ENCODE peak calls at places on chromosomes 13 and 19, in ten cellular contexts. W is upper lobe of left lung, R is breast epithelium, V is esophagus muscularis mucosa, A is transverse colon, G is suprapubic skin, K is HepG2, H is HCT116, T is K562, S is stomach. Y is an unnamed sample.

GRCh38 chr13:106755542-106755941 is 187.6 kb upstream of the ARGLU1 start:
- DNase-seq in W (no peak), R (no peak), V (no peak), A (no peak), G (no peak), K (no peak), H (no peak), T (no peak), S (no peak), Y (no peak)

GRCh38 chr19:16369664-16370576 is 45.3 kb downstream of the KLF2 start:
- DNase-seq in W (no peak), R (no peak), V (no peak), A (no peak), G (no peak), K (no peak), H (no peak), T (no peak), S (no peak), Y (no peak)

GRCh38 chr13:79870123-79870522 is 389.2 kb downstream of the NDFIP2 start:
- DNase-seq in W (no peak), R (no peak), V (no peak), A (no peak), G (no peak), K (no peak), H (no peak), T (no peak), S (no peak), Y (no peak)

GRCh38 chr13:66532146-66532545 is 698.0 kb downstream of the PCDH9 start:
- DNase-seq in W (no peak), R (no peak), V (no peak), A (no peak), G (no peak), K (no peak), H (no peak), T (no peak), S (no peak), Y (no peak)

GRCh38 chr13:45198041-45198440 is 2.8 kb downstream of the KCTD4 start:
- DNase-seq in W (no peak), R (no peak), V (no peak), A (no peak), G (no peak), K (no peak), H (no peak), T (no peak), S (no peak), Y (no peak)

GRCh38 chr13:98992355-98992754 is 14.5 kb upstream of the DOCK9 start:
- DNase-seq in W (no peak), R (no peak), V (no peak), A (no peak), G (no peak), K (no peak), H (no peak), T (no peak), S (no peak), Y (no peak)

GRCh38 chr13:74683411-74683810 is 549.2 kb upstream of the KLF12 start:
- DNase-seq in W (no peak), R (no peak), V (no peak), A (no peak), G (no peak), K (peak), H (no peak), T (no peak), S (no peak), Y (no peak)

GRCh38 chr19:1070931-1071791 is 4.2 kb downstream of the ARHGAP45 start:
- DNase-seq in W (peak), R (no peak), V (no peak), A (no peak), G (no peak), K (no peak), H (no peak), T (no peak), S (no peak), Y (no peak)

GRCh38 chr13:80586356-80586755 is 245.4 kb upstream of the SPRY2 start:
- DNase-seq in W (no peak), R (no peak), V (no peak), A (no peak), G (no peak), K (no peak), H (no peak), T (no peak), S (no peak), Y (no peak)

GRCh38 chr19:13995017-13995728 is 10.9 kb downstream of the RFX1 start:
- DNase-seq in W (peak), R (no peak), V (no peak), A (no peak), G (no peak), K (no peak), H (no peak), T (no peak), S (no peak), Y (no peak)

GRCh38 chr19:6743714-6744380 is 4.4 kb downstream of the TRIP10 start:
- DNase-seq in W (no peak), R (no peak), V (no peak), A (peak), G (no peak), K (no peak), H (no peak), T (no peak), S (no peak), Y (no peak)

GRCh38 chr19:35673121-35673804 is 6.9 kb downstream of the UPK1A start:
- DNase-seq in W (peak), R (no peak), V (no peak), A (peak), G (no peak), K (peak), H (peak), T (peak), S (peak), Y (no peak)

GRCh38 chr19:29245221-29245620 is 32.3 kb upstream of the UQCRFS1 start:
- DNase-seq in W (no peak), R (no peak), V (no peak), A (no peak), G (no peak), K (no peak), H (no peak), T (no peak), S (no peak), Y (no peak)

GRCh38 chr19:49921871-49922755 is 6.9 kb upstream of the ATF5 start:
- DNase-seq in W (no peak), R (no peak), V (no peak), A (no peak), G (no peak), K (no peak), H (no peak), T (no peak), S (no peak), Y (no peak)

GRCh38 chr13:19185865-19186645 is 4.4 kb upstream of the TUBA3C start:
- DNase-seq in W (no peak), R (no peak), V (peak), A (no peak), G (peak), K (no peak), H (no peak), T (no peak), S (no peak), Y (no peak)

GRCh38 chr13:108925070-108925469 is 295.7 kb downstream of the MYO16 start:
- DNase-seq in W (no peak), R (no peak), V (no peak), A (no peak), G (no peak), K (no peak), H (no peak), T (no peak), S (no peak), Y (no peak)

GRCh38 chr13:42656136-42656535 is 82.2 kb downstream of the TNFSF11 start:
- DNase-seq in W (no peak), R (no peak), V (no peak), A (no peak), G (no peak), K (no peak), H (no peak), T (no peak), S (no peak), Y (no peak)

GRCh38 chr13:20391597-20392452 is 133.8 kb downstream of the CRYL1 start:
- DNase-seq in W (peak), R (no peak), V (no peak), A (no peak), G (no peak), K (no peak), H (no peak), T (no peak), S (no peak), Y (no peak)

GRCh38 chr13:67632590-67632989 is 402.5 kb upstream of the PCDH9 start:
- DNase-seq in W (no peak), R (no peak), V (no peak), A (no peak), G (no peak), K (no peak), H (no peak), T (no peak), S (no peak), Y (no peak)

GRCh38 chr13:110387451-110388140 is 80.5 kb downstream of the COL4A2 start:
- DNase-seq in W (peak), R (no peak), V (no peak), A (peak), G (no peak), K (no peak), H (no peak), T (no peak), S (no peak), Y (no peak)

GRCh38 chr13:52158629-52159158 is 703 bp downstream of the NEK3 start:
- DNase-seq in W (no peak), R (no peak), V (peak), A (peak), G (peak), K (no peak), H (no peak), T (no peak), S (no peak), Y (no peak)

GRCh38 chr13:98954313-98954712 is 23.6 kb downstream of the DOCK9 start:
- DNase-seq in W (no peak), R (no peak), V (no peak), A (no peak), G (no peak), K (no peak), H (no peak), T (no peak), S (no peak), Y (no peak)

GRCh38 chr19:57348136-57348535 is 2.9 kb upstream of the ZNF304 start:
- DNase-seq in W (no peak), R (no peak), V (no peak), A (no peak), G (no peak), K (no peak), H (no peak), T (no peak), S (no peak), Y (no peak)

GRCh38 chr13:45778897-45779296 is 72.7 kb downstream of the SIAH3 start:
- DNase-seq in W (no peak), R (no peak), V (no peak), A (no peak), G (no peak), K (no peak), H (no peak), T (no peak), S (no peak), Y (no peak)

GRCh38 chr13:25768726-25769270 is 283.0 kb downstream of the SHISA2 start:
- DNase-seq in W (peak), R (no peak), V (no peak), A (no peak), G (no peak), K (no peak), H (no peak), T (no peak), S (no peak), Y (no peak)

GRCh38 chr13:95403349-95404140 is 102.3 kb upstream of the ABCC4 start:
- DNase-seq in W (no peak), R (no peak), V (no peak), A (no peak), G (no peak), K (no peak), H (no peak), T (no peak), S (no peak), Y (no peak)

GRCh38 chr13:47901451-47901850 is 99.6 kb downstream of the SUCLA2 start:
- DNase-seq in W (no peak), R (no peak), V (no peak), A (no peak), G (no peak), K (no peak), H (no peak), T (no peak), S (no peak), Y (no peak)

GRCh38 chr13:39379667-39380655 is 223.0 kb downstream of the LHFPL6 start:
- DNase-seq in W (no peak), R (no peak), V (no peak), A (no peak), G (no peak), K (no peak), H (no peak), T (no peak), S (no peak), Y (no peak)

GRCh38 chr19:1451916-1452801 is 2.2 kb downstream of the APC2 start:
- DNase-seq in W (peak), R (no peak), V (no peak), A (no peak), G (no peak), K (no peak), H (no peak), T (no peak), S (no peak), Y (no peak)

GRCh38 chr19:13781547-13781946 is 7.3 kb downstream of the C19orf53 start:
- DNase-seq in W (no peak), R (no peak), V (no peak), A (peak), G (peak), K (no peak), H (peak), T (peak), S (peak), Y (no peak)

GRCh38 chr19:32677657-32678056 is 2.0 kb downstream of the RGS9BP start:
- DNase-seq in W (peak), R (no peak), V (no peak), A (no peak), G (no peak), K (no peak), H (no peak), T (no peak), S (no peak), Y (no peak)

GRCh38 chr19:46115396-46116109 is 8.9 kb downstream of the IGFL3 start:
- DNase-seq in W (no peak), R (no peak), V (peak), A (no peak), G (no peak), K (no peak), H (peak), T (no peak), S (no peak), Y (no peak)

GRCh38 chr19:44891016-44891882 is at the start of gene TOMM40:
- DNase-seq in W (no peak), R (no peak), V (peak), A (peak), G (no peak), K (peak), H (no peak), T (no peak), S (peak), Y (no peak)

GRCh38 chr19:44889830-44890365 is 1.2 kb upstream of the TOMM40 start:
- DNase-seq in W (no peak), R (no peak), V (no peak), A (no peak), G (no peak), K (peak), H (no peak), T (no peak), S (no peak), Y (no peak)

GRCh38 chr19:44887648-44888047 is 3.4 kb upstream of the TOMM40 start:
- DNase-seq in W (no peak), R (no peak), V (no peak), A (no peak), G (no peak), K (no peak), H (no peak), T (no peak), S (no peak), Y (no peak)

GRCh38 chr19:44892932-44893331 is 1.9 kb downstream of the TOMM40 start:
- DNase-seq in W (no peak), R (no peak), V (no peak), A (no peak), G (no peak), K (no peak), H (no peak), T (no peak), S (no peak), Y (no peak)

DNA sequence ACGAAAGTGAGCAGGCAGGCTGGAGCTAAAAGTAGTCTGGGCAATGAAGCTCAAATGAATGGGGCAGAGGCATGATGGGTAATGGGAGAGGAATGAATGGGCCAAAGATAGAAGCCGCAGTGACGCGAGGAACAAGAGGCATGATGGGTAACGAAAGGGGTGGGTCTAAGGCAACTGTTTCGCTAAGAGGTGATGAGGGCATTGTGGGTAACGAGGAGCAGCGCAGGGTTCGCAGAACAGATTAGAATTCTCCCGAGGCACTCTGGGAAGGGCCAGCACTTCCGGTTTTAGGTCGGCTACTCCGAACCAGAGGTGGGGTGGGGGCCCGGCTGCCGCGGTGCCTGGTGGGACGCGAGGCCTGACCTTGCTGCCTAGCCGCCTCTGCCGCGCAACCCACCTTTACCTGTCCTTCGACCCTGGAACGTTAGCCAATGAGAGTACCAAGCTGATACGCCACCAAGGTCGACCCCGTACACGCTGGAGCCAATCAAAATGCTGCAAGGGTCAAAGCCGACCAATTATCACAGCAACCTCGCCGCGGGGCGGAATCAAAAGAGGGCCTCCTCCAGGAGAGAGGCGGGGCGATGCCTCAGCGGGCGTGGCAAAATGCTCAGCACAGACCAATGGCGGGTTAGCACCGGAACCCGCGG is 563 bp upstream of the TOMM40 start:
- DNase-seq in W (peak), R (peak), V (no peak), A (no peak), G (peak), K (peak), H (peak), T (peak), S (no peak), Y (peak)
- TF ChIP-seq POLR2A in W (peak), R (no peak), V (peak), A (peak), G (no peak), K (peak), H (peak), T (peak), S (no peak), Y (peak)

GRCh38 chr19:15282311-15282705 is 50.0 kb downstream of the BRD4 start:
- DNase-seq in W (no peak), R (no peak), V (no peak), A (no peak), G (no peak), K (no peak), H (no peak), T (no peak), S (no peak), Y (no peak)
- TF ChIP-seq POLR2AphosphoS5 in W (no peak), R (no peak), V (no peak), A (no peak), G (no peak), K (no peak), H (no peak), T (no peak), S (no peak), Y (no peak)

GRCh38 chr13:53160211-53160610 is 131.6 kb downstream of the OLFM4 start:
- DNase-seq in W (peak), R (no peak), V (no peak), A (no peak), G (no peak), K (no peak), H (no peak), T (no peak), S (no peak), Y (no peak)
- H3K4me3 ChIP-seq in W (no peak), R (no peak), V (no peak), A (no peak), G (no peak), K (no peak), H (no peak), T (no peak), S (no peak), Y (no peak)

DNA sequence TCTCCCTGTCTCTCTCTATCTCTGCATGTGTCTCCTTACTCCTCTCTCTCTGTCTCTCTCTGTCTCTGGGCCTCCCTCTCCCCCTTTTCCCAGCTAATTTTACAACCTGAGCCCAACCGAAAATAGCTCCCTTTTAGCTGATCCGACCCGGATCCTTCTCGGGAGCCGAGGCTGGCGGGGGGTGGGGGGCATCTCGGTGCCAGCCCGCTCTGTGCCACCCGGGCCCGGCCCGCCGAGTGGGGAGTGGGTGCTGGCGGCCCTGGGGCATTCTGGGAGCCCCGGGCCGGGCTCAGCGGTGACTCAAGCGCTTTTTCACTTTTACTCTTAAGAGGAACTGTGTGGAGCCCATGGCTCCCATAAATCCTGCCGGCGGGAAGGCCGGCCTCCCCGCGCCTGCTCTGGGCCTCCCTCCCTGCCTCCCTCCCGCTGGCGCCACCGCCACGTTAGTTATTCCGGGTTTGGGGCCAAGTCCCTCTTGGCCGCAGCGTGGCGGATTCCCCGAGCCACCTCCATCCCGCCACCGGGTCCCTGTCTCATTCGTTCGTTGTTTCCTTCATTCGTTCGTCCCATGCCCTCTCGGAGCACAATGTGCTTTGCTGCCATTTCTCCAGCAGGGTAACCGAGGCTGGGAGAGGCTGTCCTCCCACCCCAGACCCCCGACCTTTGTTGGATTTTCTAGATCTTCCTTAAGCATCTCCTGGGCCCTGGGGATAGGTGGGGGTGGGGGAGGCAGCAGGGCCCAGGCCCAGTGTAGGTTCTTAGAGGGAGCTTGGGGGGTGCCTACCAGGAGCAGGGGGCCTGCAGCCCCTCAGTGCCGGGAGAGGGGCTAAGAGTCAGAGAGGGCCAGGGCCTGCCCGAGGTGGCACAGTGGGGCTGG is 3.2 kb downstream of the NFIC start:
- DNase-seq in W (peak), R (no peak), V (no peak), A (peak), G (no peak), K (no peak), H (no peak), T (no peak), S (peak), Y (no peak)
- TF ChIP-seq POLR2A in W (no peak), R (no peak), V (peak), A (no peak), G (no peak), K (no peak), H (no peak), T (no peak), S (no peak), Y (no peak)

DNA sequence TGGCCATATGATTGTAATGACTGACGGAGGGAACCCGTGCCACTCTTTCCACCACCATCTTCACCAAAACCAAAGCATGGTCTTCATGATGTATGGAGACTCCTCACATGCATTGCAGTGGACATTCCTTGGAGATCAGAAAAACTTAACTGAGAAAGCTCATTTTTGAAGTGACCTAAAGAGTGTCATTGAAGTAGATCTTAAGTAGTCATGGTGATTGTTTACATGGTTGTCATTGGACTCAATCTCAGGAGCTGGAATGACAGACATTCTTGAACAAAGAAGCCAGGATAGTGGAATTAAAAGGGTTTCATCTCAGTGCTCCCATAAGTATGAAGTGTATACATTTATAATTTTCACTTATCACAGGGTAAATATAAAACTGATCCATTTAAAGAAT is 236.7 kb upstream of the IPO5 start:
- DNase-seq in W (no peak), R (no peak), V (no peak), A (no peak), G (no peak), K (no peak), H (no peak), T (no peak), S (no peak), Y (no peak)
- TF ChIP-seq POLR2AphosphoS5 in W (no peak), R (no peak), V (no peak), A (no peak), G (no peak), K (no peak), H (no peak), T (no peak), S (no peak), Y (no peak)